ENCODE peak calls at places on chromosomes 5 and 9, in four cellular contexts. Q is endothelial cell of umbilical vein, S is fibroblast of lung, D is body of pancreas. A is an unnamed sample.
A peak's percentile ranks its signal among the peaks of the same experiment; 100 is the strongest.

GRCh38 chr5:154095819-154096380 is 57.1 kb downstream of the MFAP3 start:
- DNase-seq in D (no peak), Q (no peak), S (no peak), A (no peak)

GRCh38 chr9:83965350-83966208 is 14.4 kb downstream of the HNRNPK start:
- DNase-seq in S (no peak), D (no peak), Q (no peak), A (peak; percentile 48)

GRCh38 chr9:22154064-22154463 is 145.0 kb upstream of the CDKN2B start:
- DNase-seq in D (no peak), S (no peak), Q (no peak), A (no peak)

GRCh38 chr5:43075319-43076293 is 35.5 kb upstream of the ANXA2R start:
- DNase-seq in S (no peak), Q (peak; percentile 46), D (no peak), A (peak; percentile 59)

GRCh38 chr5:5343581-5343980 is 78.9 kb upstream of the ICE1 start:
- DNase-seq in S (no peak), Q (no peak), D (no peak), A (no peak)

GRCh38 chr9:99491408-99492259 is 269.6 kb downstream of the SEC61B start:
- DNase-seq in D (no peak), Q (no peak), S (peak; percentile 11), A (peak; percentile 81)

GRCh38 chr5:113615708-113616107 is 102.2 kb downstream of the YTHDC2 start:
- DNase-seq in Q (peak; percentile 49), S (peak; percentile 6), D (no peak), A (peak; percentile 86)

GRCh38 chr5:59893436-59894227 is at the start of gene PDE4D:
- DNase-seq in Q (peak; percentile 49), S (peak; percentile 67), D (peak; percentile 74), A (peak; percentile 65)

GRCh38 chr9:105007143-105007542 is 79.2 kb upstream of the ABCA1 start:
- DNase-seq in Q (peak; percentile 80), S (peak; percentile 96), D (no peak), A (peak; percentile 92)

GRCh38 chr9:36946653-36947052 is 87.4 kb downstream of the PAX5 start:
- DNase-seq in S (peak; percentile 58), Q (no peak), D (no peak), A (no peak)

GRCh38 chr9:70053864-70054263 is 10.2 kb downstream of the MAMDC2 start:
- DNase-seq in S (no peak), D (peak; percentile 72), Q (peak; percentile 84), A (no peak)

GRCh38 chr5:168171901-168172717 is 119.3 kb upstream of the WWC1 start:
- DNase-seq in D (no peak), S (no peak), Q (no peak), A (no peak)

GRCh38 chr5:100901851-100902341 is 1.2 kb downstream of the ST8SIA4 start:
- DNase-seq in Q (peak; percentile 86), S (peak; percentile 12), D (peak; percentile 18), A (no peak)

GRCh38 chr5:141208478-141208877 is at the start of gene PCDHB12:
- DNase-seq in D (peak; percentile 48), S (no peak), Q (peak; percentile 24), A (peak; percentile 1)

GRCh38 chr9:72294952-72295351 is 70.1 kb downstream of the ZFAND5 start:
- DNase-seq in S (no peak), Q (no peak), D (peak; percentile 32), A (no peak)

GRCh38 chr9:109182940-109183798 is 16.1 kb upstream of the FRRS1L start:
- DNase-seq in S (peak; percentile 35), Q (peak; percentile 29), D (peak; percentile 81), A (peak; percentile 49)

GRCh38 chr5:65111961-65112658 is 343.4 kb downstream of the CWC27 start:
- DNase-seq in S (no peak), Q (no peak), D (no peak), A (no peak)

GRCh38 chr5:39355324-39355723 is 9.0 kb downstream of the C9 start:
- DNase-seq in S (no peak), Q (peak; percentile 64), D (no peak), A (no peak)

GRCh38 chr5:33091571-33092363 is 349.0 kb upstream of the TARS1 start:
- DNase-seq in S (peak; percentile 79), Q (no peak), D (no peak), A (peak; percentile 78)

GRCh38 chr5:149632311-149633251 is 51.3 kb downstream of the ARHGEF37 start:
- DNase-seq in S (peak; percentile 95), D (no peak), Q (peak; percentile 76), A (peak; percentile 64)

GRCh38 chr9:23686257-23686656 is 139.8 kb downstream of the ELAVL2 start:
- DNase-seq in S (peak; percentile 91), D (no peak), Q (no peak), A (no peak)

GRCh38 chr9:123069010-123069481 is 35.6 kb downstream of the GPR21 start:
- DNase-seq in D (no peak), S (peak; percentile 95), Q (peak; percentile 90), A (peak; percentile 96)

GRCh38 chr5:68214472-68215207 is 916 bp upstream of the PIK3R1 start:
- DNase-seq in S (no peak), Q (peak; percentile 9), D (peak; percentile 20), A (peak; percentile 47)

GRCh38 chr9:96006961-96007360 is 131.5 kb downstream of the ERCC6L2 start:
- DNase-seq in D (no peak), Q (no peak), S (peak; percentile 80), A (peak; percentile 15)

GRCh38 chr9:15999422-16000339 is 446.8 kb downstream of the CCDC171 start:
- DNase-seq in Q (peak; percentile 52), S (peak; percentile 97), D (peak; percentile 4), A (peak; percentile 96)
- H3K4me3 ChIP-seq in Q (no peak overlapping the region), S (no peak overlapping the region), D (no peak overlapping the region), A (no peak overlapping the region)

GRCh38 chr5:142981886-142982820 is 212.0 kb downstream of the ARHGAP26 start:
- DNase-seq in S (peak; percentile 96), D (peak; percentile 95), Q (peak; percentile 75), A (peak; percentile 84)
- H3K4me3 ChIP-seq in S (no peak overlapping the region), D (no peak overlapping the region), Q (no peak overlapping the region), A (no peak overlapping the region)

GRCh38 chr5:34447424-34447823 is 208.7 kb upstream of the RAI14 start:
- DNase-seq in Q (no peak), S (no peak), D (no peak), A (no peak)
- H3K4me3 ChIP-seq in Q (no peak overlapping the region), S (no peak overlapping the region), D (no peak overlapping the region), A (no peak overlapping the region)

GRCh38 chr5:72557576-72558336 is 50.5 kb upstream of the ZNF366 start:
- DNase-seq in D (no peak), Q (peak; percentile 77), S (no peak), A (no peak)
- H3K4me3 ChIP-seq in D (no peak overlapping the region), Q (no peak overlapping the region), S (no peak overlapping the region), A (no peak overlapping the region)

GRCh38 chr5:74631088-74631960 is 9.2 kb downstream of the ENC1 start:
- DNase-seq in Q (peak; percentile 86), S (peak; percentile 93), D (no peak), A (peak; percentile 87)

GRCh38 chr5:74636149-74636548 is 4.4 kb downstream of the ENC1 start:
- DNase-seq in D (no peak), Q (no peak), S (no peak), A (no peak)

GRCh38 chr5:74632947-74633356 is 7.6 kb downstream of the ENC1 start:
- DNase-seq in D (no peak), S (peak; percentile 88), Q (peak; percentile 90), A (peak; percentile 87)

GRCh38 chr5:74634611-74635286 is 5.8 kb downstream of the ENC1 start:
- DNase-seq in Q (no peak), S (peak; percentile 48), D (no peak), A (peak; percentile 39)

GRCh38 chr5:74633710-74634109 is 6.8 kb downstream of the ENC1 start:
- DNase-seq in S (no peak), D (no peak), Q (no peak), A (peak; percentile 36)
- H3K4me3 ChIP-seq in S (no peak overlapping the region), D (no peak overlapping the region), Q (no peak overlapping the region), A (no peak overlapping the region)

DNA sequence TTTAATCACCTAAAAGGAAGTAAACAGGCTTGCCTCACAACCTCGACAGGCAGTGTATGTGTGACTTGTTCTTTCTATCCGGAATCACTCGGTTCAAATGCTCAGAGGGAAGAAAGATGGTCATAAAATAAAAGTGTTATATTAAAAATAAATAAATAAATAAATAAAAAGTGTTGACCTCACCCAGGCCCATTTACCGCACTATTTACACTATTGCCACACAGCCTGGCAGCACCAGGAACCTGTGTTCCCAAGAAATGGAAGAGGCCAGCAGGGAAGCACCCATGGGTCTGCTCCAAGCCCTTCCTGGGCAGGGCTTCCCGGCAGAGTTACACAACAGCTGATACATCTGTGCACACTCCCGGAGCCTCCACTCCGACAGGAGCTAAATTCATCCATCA is 127.9 kb downstream of the EFNA5 start:
- DNase-seq in S (peak; percentile 73), Q (peak; percentile 76), D (peak; percentile 78), A (peak; percentile 90)
- H3K4me3 ChIP-seq in S (no peak overlapping the region), Q (no peak overlapping the region), D (no peak overlapping the region), A (no peak overlapping the region)

GRCh38 chr9:131025953-131026858 is 17.2 kb downstream of the LAMC3 start:
- DNase-seq in S (no peak), Q (no peak), D (no peak), A (no peak)

GRCh38 chr9:131028221-131028884 is 19.4 kb downstream of the LAMC3 start:
- DNase-seq in S (no peak), Q (no peak), D (no peak), A (no peak)

GRCh38 chr9:131027872-131028179 is 18.9 kb downstream of the LAMC3 start:
- DNase-seq in D (no peak), S (no peak), Q (no peak), A (no peak)

GRCh38 chr9:131028931-131029573 is 20.1 kb downstream of the LAMC3 start:
- DNase-seq in Q (no peak), D (no peak), S (no peak), A (no peak)

GRCh38 chr9:131027048-131027871 is 18.3 kb downstream of the LAMC3 start:
- DNase-seq in S (no peak), Q (no peak), D (no peak), A (no peak)
- H3K4me3 ChIP-seq in S (no peak overlapping the region), Q (no peak overlapping the region), D (no peak overlapping the region), A (no peak overlapping the region)

DNA sequence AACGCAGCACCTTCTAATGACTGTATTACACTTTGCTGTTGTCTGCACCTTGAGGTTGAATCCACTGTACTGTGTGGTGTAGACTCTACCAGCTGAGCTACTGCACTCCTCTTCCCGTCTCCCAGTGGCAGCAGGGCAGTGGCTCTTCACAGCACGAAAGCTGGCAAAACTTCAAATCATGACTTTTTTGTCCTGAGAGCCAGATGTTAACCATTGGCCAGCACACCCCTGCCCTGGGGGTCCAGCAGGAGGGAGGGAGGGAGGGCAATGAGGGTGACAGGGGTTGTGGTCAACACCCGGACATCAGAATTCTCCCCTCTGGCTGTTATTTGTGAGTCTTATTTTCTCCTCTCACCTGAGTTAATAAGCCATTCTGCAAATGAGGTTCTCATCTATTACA is 11.7 kb downstream of the SHC3 start:
- DNase-seq in D (no peak), S (no peak), Q (no peak), A (no peak)
- H3K4me3 ChIP-seq in D (no peak overlapping the region), S (no peak overlapping the region), Q (no peak overlapping the region), A (no peak overlapping the region)

GRCh38 chr5:78056901-78057514 is 237.5 kb downstream of the AP3B1 start:
- DNase-seq in Q (peak; percentile 83), S (no peak), D (no peak), A (peak; percentile 42)
- H3K4me3 ChIP-seq in Q (peak overlapping the region; percentile 15), S (no peak overlapping the region), D (no peak overlapping the region), A (no peak overlapping the region)

A was measured in choroid plexus epithelial cell.